ENCODE peak calls at places on chromosome 13, in ten cellular contexts. J is HepG2, A is SK-N-SH, N is HFF-Myc, Q is natural killer cell, I is dorsolateral prefrontal cortex, S is H1, M is fibroblast of mammary gland, F is GM12865, G is BJ. H is an unnamed sample.

GRCh38 chr13:102212729-102213128 is 189.1 kb downstream of the FGF14 start:
- DNase-seq in J (no peak), A (no peak), N (no peak), Q (no peak), I (no peak), S (no peak), M (no peak), F (no peak), G (no peak), H (no peak)

GRCh38 chr13:77207943-77208342 is 119.0 kb downstream of the MYCBP2 start:
- DNase-seq in J (no peak), A (no peak), N (peak), Q (no peak), I (no peak), S (no peak), M (peak), F (no peak), G (peak), H (no peak)

GRCh38 chr13:110685305-110685704 is 20.6 kb downstream of the CARS2 start:
- DNase-seq in J (no peak), A (no peak), N (no peak), Q (no peak), I (no peak), S (no peak), M (peak), F (no peak), G (peak), H (no peak)

GRCh38 chr13:55999709-56000108 is 1141.0 kb upstream of the PRR20A start:
- DNase-seq in J (no peak), A (no peak), N (no peak), Q (no peak), I (no peak), S (no peak), M (no peak), F (no peak), G (no peak), H (no peak)

GRCh38 chr13:106143392-106143791 is 392.1 kb downstream of the EFNB2 start:
- DNase-seq in J (no peak), A (no peak), N (no peak), Q (no peak), I (no peak), S (no peak), M (peak), F (no peak), G (no peak), H (no peak)

GRCh38 chr13:42478531-42479156 is 95.3 kb upstream of the TNFSF11 start:
- DNase-seq in J (no peak), A (peak), N (no peak), Q (no peak), I (no peak), S (no peak), M (peak), F (peak), G (no peak), H (no peak)

GRCh38 chr13:112587767-112588489 is at the start of gene TUBGCP3:
- DNase-seq in J (peak), A (peak), N (no peak), Q (peak), I (peak), S (peak), M (peak), F (peak), G (peak), H (peak)

GRCh38 chr13:36549126-36549702 is 116.9 kb downstream of the CCNA1 start:
- DNase-seq in J (no peak), A (no peak), N (no peak), Q (no peak), I (no peak), S (no peak), M (no peak), F (no peak), G (no peak), H (no peak)

GRCh38 chr13:49585220-49586157 is at the start of gene RCBTB1:
- DNase-seq in J (peak), A (peak), N (no peak), Q (peak), I (peak), S (peak), M (peak), F (peak), G (no peak), H (peak)

GRCh38 chr13:44762946-44763345 is 186.8 kb upstream of the TSC22D1 start:
- DNase-seq in J (no peak), A (no peak), N (no peak), Q (no peak), I (no peak), S (no peak), M (peak), F (no peak), G (no peak), H (no peak)

GRCh38 chr13:108895220-108895704 is 265.9 kb downstream of the MYO16 start:
- DNase-seq in J (peak), A (peak), N (no peak), Q (no peak), I (no peak), S (no peak), M (peak), F (peak), G (no peak), H (no peak)

GRCh38 chr13:100382787-100383186 is 205.8 kb downstream of the GGACT start:
- DNase-seq in J (no peak), A (no peak), N (no peak), Q (no peak), I (no peak), S (no peak), M (peak), F (no peak), G (no peak), H (no peak)

GRCh38 chr13:102846261-102847015 is 606 bp downstream of the ERCC5 start:
- DNase-seq in J (peak), A (peak), N (no peak), Q (peak), I (no peak), S (no peak), M (peak), F (peak), G (no peak), H (no peak)

GRCh38 chr13:97435794-97436193 is 1.8 kb downstream of the RAP2A start:
- DNase-seq in J (no peak), A (no peak), N (no peak), Q (no peak), I (no peak), S (no peak), M (peak), F (peak), G (no peak), H (no peak)

GRCh38 chr13:113562866-113563265 is 21.7 kb upstream of the TFDP1 start:
- DNase-seq in J (no peak), A (no peak), N (no peak), Q (no peak), I (no peak), S (no peak), M (no peak), F (no peak), G (no peak), H (no peak)

GRCh38 chr13:72113070-72113469 is 246.1 kb upstream of the DACH1 start:
- DNase-seq in J (no peak), A (no peak), N (no peak), Q (no peak), I (no peak), S (no peak), M (no peak), F (no peak), G (no peak), H (no peak)

GRCh38 chr13:73177017-73177416 is 118.2 kb downstream of the KLF5 start:
- DNase-seq in J (no peak), A (no peak), N (no peak), Q (no peak), I (no peak), S (no peak), M (no peak), F (no peak), G (no peak), H (no peak)

GRCh38 chr13:49315036-49315565 is 67.4 kb downstream of the CDADC1 start:
- DNase-seq in J (no peak), A (no peak), N (no peak), Q (no peak), I (no peak), S (no peak), M (peak), F (no peak), G (no peak), H (no peak)

GRCh38 chr13:79867248-79867647 is 386.3 kb downstream of the NDFIP2 start:
- DNase-seq in J (no peak), A (no peak), N (no peak), Q (no peak), I (no peak), S (no peak), M (no peak), F (no peak), G (no peak), H (no peak)

DNA sequence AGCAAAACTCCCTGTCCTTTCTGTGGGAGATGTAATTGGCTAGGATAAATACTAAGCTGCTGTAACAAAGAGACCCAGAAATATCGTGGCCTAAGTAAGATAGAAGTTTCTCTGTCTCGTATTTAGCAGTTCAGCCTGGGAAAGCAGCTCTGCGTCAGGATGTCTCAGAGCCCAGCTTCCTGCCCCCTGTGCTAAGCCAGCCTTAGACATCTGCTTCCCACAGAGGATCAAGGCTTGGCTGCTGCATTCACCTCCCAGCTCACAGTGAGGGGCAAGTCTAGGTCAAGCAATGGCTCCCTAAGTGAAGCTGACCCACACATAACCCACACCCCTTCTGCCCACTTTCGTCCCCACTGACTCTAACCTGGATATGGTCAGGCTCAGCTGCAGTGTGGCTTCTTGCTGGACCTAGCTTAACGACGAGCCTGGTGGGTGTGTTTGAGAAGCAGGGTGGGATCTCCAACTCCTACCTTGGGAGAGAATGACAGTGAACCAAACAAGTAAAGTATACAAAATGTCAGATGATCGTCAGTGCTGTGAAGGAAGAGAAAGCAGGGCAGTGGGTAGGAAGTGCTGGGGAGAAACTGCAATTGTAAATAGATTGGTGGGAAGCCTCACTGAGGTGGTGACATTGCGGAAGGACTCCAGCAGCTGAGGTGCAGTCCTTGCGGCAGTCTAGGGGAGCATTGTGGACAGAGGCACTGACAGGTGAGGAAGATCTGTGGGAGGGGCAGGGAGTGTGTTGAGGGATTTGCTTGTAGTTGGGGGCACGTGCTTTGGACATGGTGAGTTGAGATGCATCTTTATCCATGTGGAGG is 82.9 kb downstream of the TNFRSF19 start:
- DNase-seq in J (no peak), A (no peak), N (no peak), Q (no peak), I (no peak), S (no peak), M (no peak), F (no peak), G (no peak), H (no peak)
- TF ChIP-seq CTCF in J (no peak), A (no peak), N (no peak), Q (no peak), I (no peak), S (no peak), M (no peak), F (no peak), G (no peak), H (no peak)

GRCh38 chr13:50730496-50731171 is 112.9 kb downstream of the DLEU7 start:
- DNase-seq in J (no peak), A (no peak), N (no peak), Q (no peak), I (no peak), S (no peak), M (no peak), F (no peak), G (no peak), H (no peak)

GRCh38 chr13:50732712-50733111 is 110.8 kb downstream of the DLEU7 start:
- DNase-seq in J (no peak), A (peak), N (no peak), Q (no peak), I (no peak), S (no peak), M (peak), F (no peak), G (peak), H (no peak)

GRCh38 chr13:50733392-50733791 is 110.1 kb downstream of the DLEU7 start:
- DNase-seq in J (no peak), A (no peak), N (no peak), Q (no peak), I (no peak), S (no peak), M (no peak), F (no peak), G (no peak), H (no peak)

GRCh38 chr13:50731400-50731799 is 112.1 kb downstream of the DLEU7 start:
- DNase-seq in J (no peak), A (no peak), N (peak), Q (no peak), I (no peak), S (no peak), M (peak), F (peak), G (no peak), H (no peak)

DNA sequence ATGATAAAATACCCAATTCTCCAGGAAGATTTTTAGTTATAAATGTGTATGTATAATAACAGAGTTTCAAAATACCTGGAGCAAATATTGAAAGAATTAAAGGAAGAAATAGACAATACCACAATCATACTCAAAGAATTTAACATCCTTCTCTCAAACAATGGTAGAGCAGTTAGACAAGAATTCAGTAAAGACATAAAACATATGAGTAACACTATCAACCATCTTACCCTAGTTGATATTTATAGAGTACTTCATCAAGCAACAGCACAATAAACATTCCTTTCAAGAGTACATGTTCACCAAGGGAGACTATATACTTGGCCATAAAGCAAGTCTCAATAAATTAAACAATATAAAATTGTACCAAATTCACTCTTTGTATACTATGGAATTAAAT is 108.4 kb downstream of the DLEU7 start:
- DNase-seq in J (no peak), A (no peak), N (no peak), Q (no peak), I (no peak), S (no peak), M (no peak), F (no peak), G (no peak), H (no peak)
- TF ChIP-seq CTCF in J (no peak), A (no peak), N (no peak), Q (no peak), I (no peak), S (no peak), M (no peak), F (no peak), G (no peak), H (no peak)

GRCh38 chr13:71067164-71067815 is 799.7 kb downstream of the DACH1 start:
- DNase-seq in J (peak), A (no peak), N (no peak), Q (no peak), I (no peak), S (no peak), M (no peak), F (no peak), G (no peak), H (no peak)
- TF ChIP-seq CTCF in J (no peak), A (no peak), N (no peak), Q (no peak), I (no peak), S (peak), M (no peak), F (no peak), G (no peak), H (no peak)

DNA sequence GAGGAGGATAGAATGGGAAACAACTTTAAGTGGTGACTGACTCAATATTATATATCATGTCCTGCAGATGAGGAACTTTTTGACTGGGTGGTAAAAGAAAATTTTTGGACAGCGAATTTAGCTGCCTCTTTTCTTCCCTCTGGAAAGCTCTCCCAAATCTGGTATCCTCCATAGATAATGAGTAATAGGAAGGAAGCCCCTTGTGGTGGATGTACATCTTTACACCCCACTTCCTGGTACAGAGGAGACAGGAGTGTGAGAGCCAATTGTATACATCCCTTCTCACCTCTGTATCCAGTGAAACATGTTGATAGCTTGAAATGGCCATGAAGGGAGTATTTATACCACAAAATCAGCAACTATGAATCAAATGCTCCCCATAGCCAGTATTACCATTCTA is 17.2 kb upstream of the TDRD3 start:
- DNase-seq in J (no peak), A (no peak), N (no peak), Q (no peak), I (no peak), S (no peak), M (no peak), F (no peak), G (no peak), H (no peak)
- TF ChIP-seq CTCF in J (no peak), A (peak), N (peak), Q (no peak), I (no peak), S (peak), M (peak), F (no peak), G (peak), H (no peak)

H was measured in mesothelial cell of epicardium.